ENCODE peak calls at places on chromosomes 2 and 18, in ten cellular contexts. One of them, this sample, is unnamed.
A peak's percentile ranks its signal among the peaks of the same experiment; 100 is the strongest.

GRCh38 chr2:96853321-96853720 is 4.5 kb downstream of the ANKRD39 start:
- DNase-seq in IMR-90: no peak
- DNase-seq in left ventricle myocardium inferior: no peak
- DNase-seq in CD8-positive, alpha-beta T cell: no peak
- DNase-seq in fibroblast of pulmonary artery: no peak
- DNase-seq in stomach: no peak
- DNase-seq in cardiac muscle cell: no peak
- DNase-seq in spleen: no peak
- DNase-seq in ascending aorta: no peak
- DNase-seq in pancreas: no peak
- DNase-seq in this sample: no peak

GRCh38 chr2:69567157-69567908 is 76.2 kb downstream of the AAK1 start:
- DNase-seq in pancreas: no peak
- DNase-seq in fibroblast of pulmonary artery: no peak
- DNase-seq in stomach: no peak
- DNase-seq in spleen: no peak
- DNase-seq in CD8-positive, alpha-beta T cell: no peak
- DNase-seq in ascending aorta: no peak
- DNase-seq in IMR-90: peak; percentile 66
- DNase-seq in cardiac muscle cell: no peak
- DNase-seq in left ventricle myocardium inferior: no peak
- DNase-seq in this sample: peak; percentile 74

GRCh38 chr2:9637330-9637729 is 6.5 kb upstream of the YWHAQ start:
- DNase-seq in cardiac muscle cell: peak; percentile 79
- DNase-seq in pancreas: no peak
- DNase-seq in stomach: no peak
- DNase-seq in IMR-90: peak; percentile 74
- DNase-seq in spleen: no peak
- DNase-seq in ascending aorta: no peak
- DNase-seq in CD8-positive, alpha-beta T cell: no peak
- DNase-seq in fibroblast of pulmonary artery: peak; percentile 76
- DNase-seq in left ventricle myocardium inferior: no peak
- DNase-seq in this sample: peak; percentile 63

GRCh38 chr18:63553117-63553516 is 10.9 kb downstream of the SERPINB12 start:
- DNase-seq in spleen: no peak
- DNase-seq in cardiac muscle cell: peak; percentile 65
- DNase-seq in ascending aorta: no peak
- DNase-seq in stomach: no peak
- DNase-seq in CD8-positive, alpha-beta T cell: no peak
- DNase-seq in fibroblast of pulmonary artery: peak; percentile 62
- DNase-seq in pancreas: no peak
- DNase-seq in IMR-90: peak; percentile 62
- DNase-seq in left ventricle myocardium inferior: no peak
- DNase-seq in this sample: peak; percentile 96

GRCh38 chr2:23148342-23148741 is 236.6 kb upstream of the KLHL29 start:
- DNase-seq in left ventricle myocardium inferior: no peak
- DNase-seq in IMR-90: no peak
- DNase-seq in spleen: no peak
- DNase-seq in pancreas: no peak
- DNase-seq in ascending aorta: no peak
- DNase-seq in CD8-positive, alpha-beta T cell: no peak
- DNase-seq in stomach: no peak
- DNase-seq in cardiac muscle cell: no peak
- DNase-seq in fibroblast of pulmonary artery: no peak
- DNase-seq in this sample: no peak

GRCh38 chr2:20135631-20136050 is 84.2 kb upstream of the LAPTM4A start:
- DNase-seq in CD8-positive, alpha-beta T cell: peak; percentile 13
- DNase-seq in pancreas: peak; percentile 73
- DNase-seq in stomach: peak; percentile 85
- DNase-seq in fibroblast of pulmonary artery: peak; percentile 70
- DNase-seq in ascending aorta: no peak
- DNase-seq in left ventricle myocardium inferior: peak; percentile 44
- DNase-seq in IMR-90: peak; percentile 61
- DNase-seq in cardiac muscle cell: peak; percentile 70
- DNase-seq in spleen: no peak
- DNase-seq in this sample: peak; percentile 71

GRCh38 chr2:95049088-95049955 is 23.8 kb downstream of the MAL start:
- DNase-seq in pancreas: no peak
- DNase-seq in spleen: peak; percentile 56
- DNase-seq in stomach: no peak
- DNase-seq in fibroblast of pulmonary artery: no peak
- DNase-seq in IMR-90: no peak
- DNase-seq in ascending aorta: no peak
- DNase-seq in cardiac muscle cell: no peak
- DNase-seq in left ventricle myocardium inferior: no peak
- DNase-seq in CD8-positive, alpha-beta T cell: no peak
- DNase-seq in this sample: no peak

GRCh38 chr2:58304843-58305242 is 63.7 kb upstream of the FANCL start:
- DNase-seq in left ventricle myocardium inferior: no peak
- DNase-seq in pancreas: no peak
- DNase-seq in ascending aorta: no peak
- DNase-seq in spleen: no peak
- DNase-seq in stomach: no peak
- DNase-seq in IMR-90: no peak
- DNase-seq in CD8-positive, alpha-beta T cell: no peak
- DNase-seq in fibroblast of pulmonary artery: no peak
- DNase-seq in cardiac muscle cell: no peak
- DNase-seq in this sample: no peak

GRCh38 chr2:65204461-65205230 is 23.0 kb upstream of the ACTR2 start:
- DNase-seq in IMR-90: no peak
- DNase-seq in cardiac muscle cell: peak; percentile 30
- DNase-seq in ascending aorta: no peak
- DNase-seq in CD8-positive, alpha-beta T cell: peak; percentile 34
- DNase-seq in left ventricle myocardium inferior: no peak
- DNase-seq in fibroblast of pulmonary artery: no peak
- DNase-seq in spleen: peak; percentile 81
- DNase-seq in stomach: peak; percentile 29
- DNase-seq in pancreas: no peak
- DNase-seq in this sample: peak; percentile 60

GRCh38 chr2:10009811-10010781 is 33.3 kb upstream of the KLF11 start:
- DNase-seq in spleen: peak; percentile 82
- DNase-seq in stomach: peak; percentile 97
- DNase-seq in IMR-90: peak; percentile 78
- DNase-seq in CD8-positive, alpha-beta T cell: no peak
- DNase-seq in fibroblast of pulmonary artery: peak; percentile 36
- DNase-seq in left ventricle myocardium inferior: peak; percentile 88
- DNase-seq in pancreas: peak; percentile 99
- DNase-seq in cardiac muscle cell: peak; percentile 77
- DNase-seq in ascending aorta: peak; percentile 26
- DNase-seq in this sample: peak; percentile 81

DNA sequence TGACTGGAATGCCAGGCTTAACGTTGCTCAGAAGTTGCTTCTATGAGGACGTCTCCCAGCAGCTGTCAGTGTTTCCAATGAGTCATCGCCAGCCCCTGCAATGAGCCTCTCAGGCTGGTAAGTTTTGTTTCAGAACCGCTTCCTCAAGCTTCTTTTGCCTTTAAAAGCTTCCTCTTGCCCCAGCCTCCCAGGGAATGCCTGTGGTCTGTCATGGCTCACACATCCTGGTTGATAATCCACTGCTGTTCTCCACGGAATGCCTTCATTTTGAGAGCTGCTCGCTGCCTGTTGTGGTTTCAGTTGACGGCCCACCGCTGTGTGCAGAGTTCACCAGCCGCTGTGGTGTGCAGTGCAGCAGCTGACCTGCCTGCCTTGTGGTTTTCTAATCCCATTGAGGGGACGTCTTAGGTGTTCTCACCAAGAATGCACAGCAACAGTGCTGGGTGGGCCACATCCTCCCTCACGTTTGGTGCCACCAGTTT is 96.4 kb downstream of the RTP5 start:
- DNase-seq in stomach: peak; percentile 36
- DNase-seq in left ventricle myocardium inferior: no peak
- DNase-seq in fibroblast of pulmonary artery: peak; percentile 92
- DNase-seq in ascending aorta: no peak
- DNase-seq in cardiac muscle cell: peak; percentile 98
- DNase-seq in IMR-90: peak; percentile 95
- DNase-seq in spleen: peak; percentile 87
- DNase-seq in pancreas: no peak
- DNase-seq in CD8-positive, alpha-beta T cell: peak; percentile 51
- DNase-seq in this sample: peak; percentile 95
- H3K4me3 ChIP-seq in stomach: no peak overlapping the region
- H3K4me3 ChIP-seq in left ventricle myocardium inferior: peak overlapping the region; percentile 25
- H3K4me3 ChIP-seq in fibroblast of pulmonary artery: peak overlapping the region; percentile 41
- H3K4me3 ChIP-seq in ascending aorta: no peak overlapping the region
- H3K4me3 ChIP-seq in cardiac muscle cell: no peak overlapping the region
- H3K4me3 ChIP-seq in IMR-90: peak overlapping the region; percentile 6
- H3K4me3 ChIP-seq in spleen: no peak overlapping the region
- H3K4me3 ChIP-seq in pancreas: no peak overlapping the region
- H3K4me3 ChIP-seq in CD8-positive, alpha-beta T cell: peak overlapping the region; percentile 24
- H3K4me3 ChIP-seq in this sample: peak overlapping the region; percentile 41

DNA sequence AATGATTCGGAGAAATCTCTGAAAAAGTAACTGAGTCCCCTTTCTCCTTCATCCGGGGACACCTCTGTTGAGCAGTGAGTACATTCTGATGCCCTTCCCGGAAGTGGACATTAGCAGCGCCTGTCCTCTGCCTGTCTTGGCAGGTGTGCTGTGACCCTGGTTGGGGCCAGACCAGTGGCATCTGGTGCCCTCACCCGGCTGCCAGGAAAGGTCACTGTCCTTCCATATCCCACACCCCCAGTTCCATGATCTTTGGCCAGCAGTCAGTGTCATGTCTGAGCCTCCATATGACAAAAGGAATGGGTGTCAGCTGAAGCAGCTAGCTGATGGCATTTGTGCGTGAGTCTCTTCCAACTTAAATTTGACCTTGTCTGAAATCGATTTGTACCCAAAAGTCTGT is 128.1 kb downstream of the NCK2 start:
- DNase-seq in CD8-positive, alpha-beta T cell: no peak
- DNase-seq in ascending aorta: no peak
- DNase-seq in stomach: no peak
- DNase-seq in spleen: no peak
- DNase-seq in left ventricle myocardium inferior: no peak
- DNase-seq in IMR-90: no peak
- DNase-seq in fibroblast of pulmonary artery: no peak
- DNase-seq in cardiac muscle cell: no peak
- DNase-seq in pancreas: no peak
- DNase-seq in this sample: no peak
- TF ChIP-seq CTCF in CD8-positive, alpha-beta T cell: no peak
- TF ChIP-seq CTCF in ascending aorta: no peak
- TF ChIP-seq CTCF in stomach: no peak
- TF ChIP-seq CTCF in spleen: no peak
- TF ChIP-seq CTCF in left ventricle myocardium inferior: no peak
- TF ChIP-seq CTCF in IMR-90: no peak
- TF ChIP-seq CTCF in fibroblast of pulmonary artery: no peak
- TF ChIP-seq CTCF in cardiac muscle cell: no peak
- TF ChIP-seq CTCF in pancreas: no peak
- TF ChIP-seq CTCF in this sample: no peak

DNA sequence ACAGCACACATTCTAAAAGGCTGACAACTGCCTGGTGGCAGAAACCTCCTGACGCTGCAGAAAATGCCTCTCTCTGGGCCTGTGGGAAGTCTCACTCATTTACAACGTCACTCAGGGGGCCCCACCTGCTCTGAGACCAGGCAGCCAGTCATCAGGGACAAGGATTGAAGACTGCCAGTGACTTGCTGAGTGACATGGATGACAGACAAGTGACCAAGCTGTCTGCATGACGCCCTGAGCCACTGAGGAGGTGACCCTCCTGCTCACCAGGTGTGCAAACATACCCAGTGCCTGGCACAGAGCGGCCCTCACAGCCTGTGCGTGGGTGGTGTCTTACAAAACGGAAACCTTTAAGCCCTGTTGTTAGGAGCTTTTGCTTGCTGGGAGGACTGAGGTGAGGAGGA is 392.4 kb downstream of the TNS1 start:
- DNase-seq in ascending aorta: no peak
- DNase-seq in fibroblast of pulmonary artery: no peak
- DNase-seq in pancreas: no peak
- DNase-seq in cardiac muscle cell: no peak
- DNase-seq in left ventricle myocardium inferior: no peak
- DNase-seq in CD8-positive, alpha-beta T cell: peak; percentile 32
- DNase-seq in stomach: peak; percentile 59
- DNase-seq in spleen: no peak
- DNase-seq in IMR-90: no peak
- DNase-seq in this sample: no peak
- H3K4me3 ChIP-seq in ascending aorta: no peak overlapping the region
- H3K4me3 ChIP-seq in fibroblast of pulmonary artery: no peak overlapping the region
- H3K4me3 ChIP-seq in pancreas: no peak overlapping the region
- H3K4me3 ChIP-seq in cardiac muscle cell: no peak overlapping the region
- H3K4me3 ChIP-seq in left ventricle myocardium inferior: no peak overlapping the region
- H3K4me3 ChIP-seq in CD8-positive, alpha-beta T cell: no peak overlapping the region
- H3K4me3 ChIP-seq in stomach: no peak overlapping the region
- H3K4me3 ChIP-seq in spleen: no peak overlapping the region
- H3K4me3 ChIP-seq in IMR-90: no peak overlapping the region
- H3K4me3 ChIP-seq in this sample: no peak overlapping the region

GRCh38 chr2:26983746-26984145 is 13.3 kb downstream of the MAPRE3 start:
- DNase-seq in IMR-90: no peak
- DNase-seq in ascending aorta: no peak
- DNase-seq in CD8-positive, alpha-beta T cell: no peak
- DNase-seq in stomach: no peak
- DNase-seq in left ventricle myocardium inferior: no peak
- DNase-seq in cardiac muscle cell: no peak
- DNase-seq in fibroblast of pulmonary artery: no peak
- DNase-seq in spleen: no peak
- DNase-seq in pancreas: no peak
- DNase-seq in this sample: no peak

GRCh38 chr2:26979761-26980160 is 9.3 kb downstream of the MAPRE3 start:
- DNase-seq in spleen: no peak
- DNase-seq in ascending aorta: no peak
- DNase-seq in cardiac muscle cell: peak; percentile 77
- DNase-seq in left ventricle myocardium inferior: no peak
- DNase-seq in pancreas: no peak
- DNase-seq in CD8-positive, alpha-beta T cell: no peak
- DNase-seq in fibroblast of pulmonary artery: peak; percentile 78
- DNase-seq in IMR-90: peak; percentile 61
- DNase-seq in stomach: no peak
- DNase-seq in this sample: no peak

GRCh38 chr2:26980971-26981370 is 10.5 kb downstream of the MAPRE3 start:
- DNase-seq in cardiac muscle cell: no peak
- DNase-seq in spleen: no peak
- DNase-seq in CD8-positive, alpha-beta T cell: no peak
- DNase-seq in IMR-90: no peak
- DNase-seq in pancreas: no peak
- DNase-seq in left ventricle myocardium inferior: no peak
- DNase-seq in fibroblast of pulmonary artery: no peak
- DNase-seq in stomach: no peak
- DNase-seq in ascending aorta: no peak
- DNase-seq in this sample: no peak

GRCh38 chr2:26985807-26986206 is 15.4 kb downstream of the MAPRE3 start:
- DNase-seq in pancreas: no peak
- DNase-seq in stomach: no peak
- DNase-seq in ascending aorta: no peak
- DNase-seq in cardiac muscle cell: no peak
- DNase-seq in CD8-positive, alpha-beta T cell: no peak
- DNase-seq in spleen: no peak
- DNase-seq in left ventricle myocardium inferior: no peak
- DNase-seq in fibroblast of pulmonary artery: no peak
- DNase-seq in IMR-90: no peak
- DNase-seq in this sample: no peak

GRCh38 chr2:26982102-26982742 is 11.8 kb downstream of the MAPRE3 start:
- DNase-seq in fibroblast of pulmonary artery: peak; percentile 81
- DNase-seq in pancreas: peak; percentile 82
- DNase-seq in stomach: peak; percentile 92
- DNase-seq in CD8-positive, alpha-beta T cell: peak; percentile 19
- DNase-seq in IMR-90: peak; percentile 36
- DNase-seq in ascending aorta: no peak
- DNase-seq in cardiac muscle cell: peak; percentile 83
- DNase-seq in spleen: no peak
- DNase-seq in left ventricle myocardium inferior: peak; percentile 65
- DNase-seq in this sample: no peak
- TF ChIP-seq CTCF in fibroblast of pulmonary artery: peak; percentile 49
- TF ChIP-seq CTCF in pancreas: peak; percentile 41
- TF ChIP-seq CTCF in stomach: peak; percentile 48
- TF ChIP-seq CTCF in CD8-positive, alpha-beta T cell: peak; percentile 36
- TF ChIP-seq CTCF in IMR-90: no peak
- TF ChIP-seq CTCF in ascending aorta: peak; percentile 15
- TF ChIP-seq CTCF in cardiac muscle cell: peak; percentile 40
- TF ChIP-seq CTCF in spleen: peak; percentile 37
- TF ChIP-seq CTCF in left ventricle myocardium inferior: peak; percentile 64
- TF ChIP-seq CTCF in this sample: peak; percentile 14